ENCODE peak calls at places on chromosomes 6 and 20, in eight cellular contexts. Y, Z, E, S, H, V, I and M are unnamed samples.

GRCh38 chr20:5548112-5548511 is 202.1 kb upstream of the SHLD1 start:
- DNase-seq in Y (no peak), Z (no peak), E (no peak), S (no peak), H (no peak), V (no peak), I (no peak), M (no peak)

GRCh38 chr6:10759312-10759839 is 11.8 kb downstream of the TMEM14B start:
- DNase-seq in Y (peak), Z (peak), E (no peak), S (peak), H (no peak), V (no peak), I (no peak), M (peak)

GRCh38 chr6:76533661-76534060 is 461.2 kb upstream of the IMPG1 start:
- DNase-seq in Y (no peak), Z (no peak), E (no peak), S (no peak), H (no peak), V (no peak), I (no peak), M (no peak)

GRCh38 chr6:99589290-99589672 is 17.4 kb upstream of the PRDM13 start:
- DNase-seq in Y (no peak), Z (no peak), E (peak), S (no peak), H (no peak), V (no peak), I (peak), M (peak)

GRCh38 chr6:167803816-167804215 is 22.9 kb upstream of the AFDN start:
- DNase-seq in Y (no peak), Z (no peak), E (no peak), S (no peak), H (no peak), V (no peak), I (peak), M (no peak)

GRCh38 chr6:18976091-18976490 is 588.9 kb downstream of the RNF144B start:
- DNase-seq in Y (no peak), Z (no peak), E (no peak), S (no peak), H (no peak), V (no peak), I (no peak), M (no peak)

GRCh38 chr6:24648276-24648675 is 2.3 kb upstream of the KIAA0319 start:
- DNase-seq in Y (no peak), Z (no peak), E (no peak), S (no peak), H (no peak), V (no peak), I (no peak), M (no peak)

GRCh38 chr6:85464260-85464644 is 14.4 kb downstream of the NT5E start:
- DNase-seq in Y (peak), Z (peak), E (no peak), S (peak), H (peak), V (no peak), I (no peak), M (peak)

GRCh38 chr6:41636803-41637178 is 1.5 kb upstream of the MDFI start:
- DNase-seq in Y (peak), Z (no peak), E (no peak), S (peak), H (no peak), V (no peak), I (peak), M (peak)

GRCh38 chr6:45651301-45651700 is 273.6 kb upstream of the SUPT3H start:
- DNase-seq in Y (no peak), Z (no peak), E (no peak), S (no peak), H (no peak), V (no peak), I (no peak), M (no peak)

GRCh38 chr6:78607188-78607587 is 260.2 kb upstream of the IRAK1BP1 start:
- DNase-seq in Y (no peak), Z (peak), E (no peak), S (no peak), H (no peak), V (no peak), I (no peak), M (no peak)

GRCh38 chr6:35248300-35248699 is 11.2 kb upstream of the ZNF76 start:
- DNase-seq in Y (no peak), Z (no peak), E (no peak), S (no peak), H (peak), V (no peak), I (no peak), M (no peak)

GRCh38 chr20:21436186-21436585 is 38.9 kb upstream of the NKX2-4 start:
- DNase-seq in Y (peak), Z (peak), E (no peak), S (peak), H (no peak), V (no peak), I (no peak), M (no peak)

GRCh38 chr20:24590193-24590982 is 121.0 kb downstream of the SYNDIG1 start:
- DNase-seq in Y (no peak), Z (no peak), E (no peak), S (no peak), H (no peak), V (no peak), I (no peak), M (no peak)

GRCh38 chr6:148818939-148819575 is 72.2 kb downstream of the UST start:
- DNase-seq in Y (no peak), Z (no peak), E (no peak), S (no peak), H (no peak), V (no peak), I (no peak), M (no peak)

DNA sequence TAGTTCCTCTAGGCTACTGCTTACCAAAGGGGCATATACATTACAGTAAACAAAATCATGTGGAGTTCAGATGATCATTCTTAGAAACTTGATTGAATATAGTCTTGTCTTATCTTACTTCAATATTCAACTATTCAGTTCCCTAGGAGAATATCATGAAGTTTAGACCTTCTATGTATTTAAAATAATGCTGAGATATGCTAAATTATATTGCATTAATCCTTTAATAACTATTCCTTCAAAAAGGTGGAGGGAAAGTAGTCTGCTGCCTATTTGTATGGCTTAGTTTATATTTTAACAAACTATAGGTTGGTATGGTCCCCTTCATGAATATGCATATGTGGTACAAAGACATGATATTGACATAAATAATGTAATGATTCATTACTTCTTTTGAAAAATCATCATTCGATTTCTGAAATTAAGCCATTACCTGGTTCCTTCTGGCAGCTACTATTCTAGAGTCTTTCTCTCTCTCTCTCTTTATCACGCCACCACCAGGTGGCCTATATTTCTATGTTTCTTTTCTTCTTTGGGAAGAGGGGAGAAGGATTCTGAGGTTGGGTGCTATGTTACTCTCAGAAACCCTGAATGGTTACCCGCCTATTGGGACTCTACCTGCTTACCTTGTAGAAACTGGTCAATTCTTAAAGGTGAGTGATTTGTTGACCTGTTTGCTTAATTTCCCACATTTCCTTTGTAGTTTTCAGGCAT is 855.8 kb downstream of the HACE1 start:
- DNase-seq in Y (no peak), Z (no peak), E (no peak), S (no peak), H (no peak), V (no peak), I (no peak), M (no peak)
- TF ChIP-seq CTCF in Y (no peak), Z (no peak), E (no peak), S (no peak), H (no peak), V (no peak), I (no peak), M (no peak)

DNA sequence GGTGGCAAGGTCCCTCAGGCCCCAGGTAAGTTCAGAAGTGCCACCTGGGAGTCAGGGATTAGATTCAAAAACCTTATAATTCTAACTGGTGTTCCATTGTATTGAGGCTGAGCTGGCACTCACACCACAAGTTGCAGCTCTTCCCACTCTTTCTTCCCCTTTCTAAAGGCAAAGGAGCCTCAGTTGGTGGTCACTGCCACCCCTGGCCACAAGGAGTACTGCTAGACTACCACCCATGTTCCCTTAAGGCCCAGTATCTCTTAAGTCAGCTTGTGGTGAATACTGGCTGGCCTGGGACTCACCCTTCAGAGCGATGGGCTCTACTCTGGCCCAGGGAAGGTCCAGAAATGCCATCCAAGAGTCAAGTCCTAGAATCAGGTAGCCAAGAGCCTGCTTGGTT is 421.1 kb upstream of the KHDRBS2 start:
- DNase-seq in Y (no peak), Z (no peak), E (no peak), S (no peak), H (no peak), V (no peak), I (no peak), M (no peak)
- TF ChIP-seq CTCF in Y (no peak), Z (no peak), E (no peak), S (no peak), H (no peak), V (no peak), I (no peak), M (no peak)

GRCh38 chr6:30446259-30446658 is 43.0 kb upstream of the HLA-E start:
- DNase-seq in Y (no peak), Z (no peak), E (no peak), S (no peak), H (no peak), V (no peak), I (no peak), M (no peak)

GRCh38 chr6:30441171-30441570 is 48.1 kb upstream of the HLA-E start:
- DNase-seq in Y (no peak), Z (no peak), E (no peak), S (peak), H (peak), V (no peak), I (no peak), M (no peak)

GRCh38 chr6:30444451-30444742 is 44.9 kb upstream of the HLA-E start:
- DNase-seq in Y (no peak), Z (no peak), E (no peak), S (no peak), H (no peak), V (no peak), I (no peak), M (no peak)

GRCh38 chr6:30447237-30447636 is 42.1 kb upstream of the HLA-E start:
- DNase-seq in Y (peak), Z (no peak), E (no peak), S (no peak), H (no peak), V (no peak), I (no peak), M (peak)

DNA sequence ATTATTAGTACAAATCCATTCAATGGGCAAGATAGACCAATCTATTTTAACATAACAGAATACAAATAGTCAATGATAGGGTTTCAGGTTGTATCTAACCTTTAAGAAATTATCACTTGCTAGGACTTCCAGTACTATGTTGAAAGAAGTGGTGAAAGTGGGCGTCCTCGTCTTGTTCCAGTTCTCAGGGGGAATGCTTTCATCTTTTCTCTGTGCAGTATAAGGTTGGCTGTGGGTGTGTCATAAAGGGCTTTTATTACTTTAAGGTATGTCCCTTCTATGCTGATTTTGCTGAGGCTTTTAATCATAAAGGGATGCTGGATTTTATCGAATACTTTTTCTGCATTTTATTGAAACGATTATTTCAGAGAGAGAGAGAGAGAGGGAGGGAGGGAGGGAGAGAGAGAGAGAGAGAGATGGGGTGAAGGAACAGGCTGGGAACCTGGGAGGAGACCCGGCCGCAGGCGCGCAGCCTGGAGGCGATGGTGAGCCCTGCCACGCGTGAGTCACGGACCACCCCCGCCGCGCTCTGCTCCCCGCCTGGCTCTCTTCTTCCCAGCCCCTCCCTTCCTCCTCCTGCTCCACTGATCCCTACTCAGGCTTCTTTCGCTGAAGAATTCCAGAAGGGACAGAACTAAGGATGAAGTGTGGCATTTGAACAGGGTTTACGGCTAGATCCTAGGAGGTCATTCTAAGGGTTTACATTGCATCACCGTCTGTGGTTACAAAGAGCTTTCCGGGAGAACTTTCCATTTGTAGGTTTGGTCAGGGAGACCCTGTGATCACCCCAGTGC is 45.5 kb upstream of the HLA-E start:
- DNase-seq in Y (no peak), Z (peak), E (no peak), S (no peak), H (no peak), V (no peak), I (no peak), M (peak)
- TF ChIP-seq CTCF in Y (no peak), Z (no peak), E (no peak), S (no peak), H (no peak), V (no peak), I (no peak), M (no peak)

DNA sequence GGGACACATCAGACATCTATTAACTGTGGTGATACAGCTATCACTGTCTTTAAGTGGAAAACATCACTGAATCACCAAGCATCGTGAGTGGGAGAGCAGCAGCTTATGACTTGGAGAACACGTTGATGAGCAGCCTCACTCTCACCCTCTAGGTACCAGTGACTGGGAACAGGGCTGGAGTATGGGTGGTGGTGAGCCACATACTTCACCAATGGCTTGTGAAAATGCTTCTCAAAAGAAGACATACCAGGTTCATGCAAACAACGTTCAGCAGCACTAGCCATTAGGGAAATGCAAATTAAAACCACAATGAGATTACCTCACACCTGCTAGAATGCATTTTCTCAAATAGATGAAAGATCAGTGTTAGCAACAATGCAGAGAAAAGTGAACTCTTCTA is 25.3 kb downstream of the SNX5 start:
- DNase-seq in Y (no peak), Z (no peak), E (no peak), S (no peak), H (no peak), V (no peak), I (no peak), M (no peak)
- TF ChIP-seq CTCF in Y (no peak), Z (no peak), E (no peak), S (no peak), H (no peak), V (no peak), I (no peak), M (no peak)

DNA sequence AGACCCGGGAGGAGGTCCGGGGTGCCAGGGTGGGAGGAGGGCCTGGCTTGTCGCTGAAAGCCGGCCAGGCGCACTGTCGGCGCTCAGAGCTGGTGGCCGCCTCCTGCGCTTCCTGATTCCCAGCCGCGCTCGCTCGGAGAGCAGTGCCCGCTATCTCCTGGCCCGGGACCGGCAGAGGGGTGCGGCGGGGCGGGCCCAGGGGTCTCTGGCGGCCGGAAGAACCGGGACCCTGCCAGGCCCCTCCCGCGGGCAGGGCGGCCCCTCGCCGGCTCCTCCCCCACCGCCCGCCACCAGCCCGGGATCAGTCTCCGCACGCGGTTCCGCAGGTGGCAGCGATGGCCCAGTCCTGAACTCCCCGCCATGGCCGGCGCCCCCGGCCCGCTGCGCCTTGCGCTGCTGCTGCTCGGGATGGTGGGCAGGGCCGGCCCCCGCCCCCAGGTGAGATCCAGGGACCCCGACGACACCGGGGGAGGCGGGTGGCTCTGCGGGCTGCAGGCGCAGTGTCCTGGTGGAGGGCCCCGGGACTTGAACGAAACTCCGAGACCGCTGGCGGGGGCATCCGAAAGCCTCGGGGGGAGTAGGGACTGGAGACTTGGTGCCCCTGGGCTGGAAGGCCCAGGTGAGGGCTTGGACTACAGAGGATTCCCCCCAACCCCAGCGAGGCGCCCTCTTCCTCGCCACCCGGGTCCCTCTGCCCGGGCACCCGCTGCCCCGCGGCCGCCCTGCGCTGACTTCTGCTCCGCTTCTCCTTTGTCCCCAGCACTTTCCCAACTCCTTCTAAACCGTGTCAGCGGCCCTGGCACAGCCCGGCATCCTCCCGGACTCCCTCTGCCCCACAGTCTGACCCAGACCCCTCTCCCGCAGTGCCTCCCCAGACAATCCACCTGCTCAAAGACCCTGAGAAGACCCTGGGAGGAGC is at the start of gene GLP1R:
- DNase-seq in Y (no peak), Z (no peak), E (no peak), S (no peak), H (peak), V (no peak), I (peak), M (peak)
- TF ChIP-seq CTCF in Y (no peak), Z (no peak), E (no peak), S (no peak), H (no peak), V (no peak), I (no peak), M (no peak)

GRCh38 chr6:130923350-130923749 is 96.1 kb downstream of the SMLR1 start:
- DNase-seq in Y (no peak), Z (no peak), E (no peak), S (no peak), H (no peak), V (no peak), I (no peak), M (no peak)

GRCh38 chr6:130922922-130923321 is 95.7 kb downstream of the SMLR1 start:
- DNase-seq in Y (no peak), Z (no peak), E (no peak), S (no peak), H (no peak), V (no peak), I (no peak), M (no peak)

GRCh38 chr6:130920969-130921368 is 93.8 kb downstream of the SMLR1 start:
- DNase-seq in Y (no peak), Z (no peak), E (no peak), S (no peak), H (no peak), V (no peak), I (no peak), M (no peak)
- TF ChIP-seq CTCF in Y (no peak), Z (no peak), E (no peak), S (no peak), H (no peak), V (no peak), I (no peak), M (no peak)